ENCODE peak calls at places on chromosome 6, in eight cellular contexts. One of them, this sample, is unnamed. For H3K36me3, the result is how much of the 10 kb centered on the place peaks cover.

GRCh38 chr6:125511809-125512341 is 210.1 kb upstream of the HDDC2 start:
- DNase-seq in psoas muscle: no peak
- DNase-seq in HepG2: peak
- DNase-seq in stomach: no peak
- DNase-seq in thoracic aorta: no peak
- DNase-seq in fibroblast of lung: peak
- DNase-seq in Peyer's patch: no peak
- DNase-seq in sigmoid colon: no peak
- DNase-seq in this sample: no peak

GRCh38 chr6:13274707-13275434 is 53.5 kb downstream of the TBC1D7 start:
- DNase-seq in thoracic aorta: no peak
- DNase-seq in stomach: no peak
- DNase-seq in fibroblast of lung: no peak
- DNase-seq in HepG2: no peak
- DNase-seq in sigmoid colon: no peak
- DNase-seq in psoas muscle: no peak
- DNase-seq in Peyer's patch: no peak
- DNase-seq in this sample: no peak

GRCh38 chr6:129460151-129460550 is 249.8 kb downstream of the ARHGAP18 start:
- DNase-seq in thoracic aorta: no peak
- DNase-seq in stomach: no peak
- DNase-seq in fibroblast of lung: no peak
- DNase-seq in Peyer's patch: no peak
- DNase-seq in sigmoid colon: no peak
- DNase-seq in psoas muscle: no peak
- DNase-seq in HepG2: no peak
- DNase-seq in this sample: no peak

GRCh38 chr6:163354779-163355431 is 59.6 kb upstream of the QKI start:
- DNase-seq in Peyer's patch: peak
- DNase-seq in HepG2: no peak
- DNase-seq in sigmoid colon: no peak
- DNase-seq in psoas muscle: peak
- DNase-seq in fibroblast of lung: no peak
- DNase-seq in stomach: no peak
- DNase-seq in thoracic aorta: no peak
- DNase-seq in this sample: no peak

GRCh38 chr6:25835442-25836283 is 3.8 kb upstream of the SLC17A1 start:
- DNase-seq in Peyer's patch: no peak
- DNase-seq in sigmoid colon: no peak
- DNase-seq in psoas muscle: no peak
- DNase-seq in thoracic aorta: no peak
- DNase-seq in fibroblast of lung: no peak
- DNase-seq in stomach: no peak
- DNase-seq in HepG2: peak
- DNase-seq in this sample: no peak

GRCh38 chr6:25056130-25056529 is 120.4 kb upstream of the RIPOR2 start:
- DNase-seq in thoracic aorta: no peak
- DNase-seq in fibroblast of lung: no peak
- DNase-seq in Peyer's patch: peak
- DNase-seq in psoas muscle: no peak
- DNase-seq in HepG2: no peak
- DNase-seq in stomach: no peak
- DNase-seq in sigmoid colon: no peak
- DNase-seq in this sample: no peak

GRCh38 chr6:143969077-143969476 is 39.0 kb downstream of the PLAGL1 start:
- DNase-seq in Peyer's patch: no peak
- DNase-seq in stomach: no peak
- DNase-seq in HepG2: no peak
- DNase-seq in sigmoid colon: no peak
- DNase-seq in psoas muscle: no peak
- DNase-seq in fibroblast of lung: no peak
- DNase-seq in thoracic aorta: no peak
- DNase-seq in this sample: no peak

GRCh38 chr6:111503194-111503593 is 20.2 kb upstream of the REV3L start:
- DNase-seq in Peyer's patch: no peak
- DNase-seq in thoracic aorta: no peak
- DNase-seq in fibroblast of lung: no peak
- DNase-seq in HepG2: no peak
- DNase-seq in psoas muscle: no peak
- DNase-seq in stomach: no peak
- DNase-seq in sigmoid colon: no peak
- DNase-seq in this sample: no peak

GRCh38 chr6:43779864-43780260 is 9.9 kb downstream of the VEGFA start:
- DNase-seq in psoas muscle: no peak
- DNase-seq in Peyer's patch: no peak
- DNase-seq in HepG2: no peak
- DNase-seq in fibroblast of lung: peak
- DNase-seq in sigmoid colon: no peak
- DNase-seq in stomach: peak
- DNase-seq in thoracic aorta: no peak
- DNase-seq in this sample: no peak

GRCh38 chr6:105560611-105561066 is 157.8 kb upstream of the PREP start:
- DNase-seq in stomach: no peak
- DNase-seq in Peyer's patch: no peak
- DNase-seq in thoracic aorta: no peak
- DNase-seq in psoas muscle: no peak
- DNase-seq in fibroblast of lung: peak
- DNase-seq in HepG2: no peak
- DNase-seq in sigmoid colon: no peak
- DNase-seq in this sample: no peak

GRCh38 chr6:168279403-168279935 is 40.1 kb downstream of the DACT2 start:
- DNase-seq in stomach: no peak
- DNase-seq in psoas muscle: no peak
- DNase-seq in Peyer's patch: no peak
- DNase-seq in sigmoid colon: no peak
- DNase-seq in fibroblast of lung: no peak
- DNase-seq in thoracic aorta: no peak
- DNase-seq in HepG2: no peak
- DNase-seq in this sample: no peak

GRCh38 chr6:5412017-5412416 is 150.7 kb downstream of the FARS2 start:
- DNase-seq in Peyer's patch: no peak
- DNase-seq in sigmoid colon: no peak
- DNase-seq in psoas muscle: no peak
- DNase-seq in HepG2: no peak
- DNase-seq in fibroblast of lung: no peak
- DNase-seq in stomach: no peak
- DNase-seq in thoracic aorta: no peak
- DNase-seq in this sample: no peak

GRCh38 chr6:153058291-153058690 is 55.8 kb upstream of the MTRF1L start:
- DNase-seq in stomach: no peak
- DNase-seq in Peyer's patch: no peak
- DNase-seq in fibroblast of lung: peak
- DNase-seq in sigmoid colon: no peak
- DNase-seq in psoas muscle: no peak
- DNase-seq in HepG2: no peak
- DNase-seq in thoracic aorta: no peak
- DNase-seq in this sample: no peak

GRCh38 chr6:27178001-27178730 is 69.3 kb upstream of the PRSS16 start:
- DNase-seq in thoracic aorta: no peak
- DNase-seq in psoas muscle: no peak
- DNase-seq in sigmoid colon: peak
- DNase-seq in Peyer's patch: peak
- DNase-seq in HepG2: peak
- DNase-seq in fibroblast of lung: peak
- DNase-seq in stomach: peak
- DNase-seq in this sample: peak

GRCh38 chr6:27176096-27176495 is 71.4 kb upstream of the PRSS16 start:
- DNase-seq in Peyer's patch: no peak
- DNase-seq in fibroblast of lung: peak
- DNase-seq in psoas muscle: no peak
- DNase-seq in sigmoid colon: no peak
- DNase-seq in thoracic aorta: no peak
- DNase-seq in HepG2: no peak
- DNase-seq in stomach: no peak
- DNase-seq in this sample: peak

GRCh38 chr6:27174958-27175357 is 72.5 kb upstream of the PRSS16 start:
- DNase-seq in psoas muscle: no peak
- DNase-seq in fibroblast of lung: no peak
- DNase-seq in Peyer's patch: no peak
- DNase-seq in thoracic aorta: no peak
- DNase-seq in HepG2: no peak
- DNase-seq in sigmoid colon: no peak
- DNase-seq in stomach: no peak
- DNase-seq in this sample: no peak

GRCh38 chr6:27178860-27179259 is 68.6 kb upstream of the PRSS16 start:
- DNase-seq in fibroblast of lung: no peak
- DNase-seq in psoas muscle: no peak
- DNase-seq in Peyer's patch: no peak
- DNase-seq in stomach: no peak
- DNase-seq in HepG2: no peak
- DNase-seq in thoracic aorta: no peak
- DNase-seq in sigmoid colon: no peak
- DNase-seq in this sample: no peak

DNA sequence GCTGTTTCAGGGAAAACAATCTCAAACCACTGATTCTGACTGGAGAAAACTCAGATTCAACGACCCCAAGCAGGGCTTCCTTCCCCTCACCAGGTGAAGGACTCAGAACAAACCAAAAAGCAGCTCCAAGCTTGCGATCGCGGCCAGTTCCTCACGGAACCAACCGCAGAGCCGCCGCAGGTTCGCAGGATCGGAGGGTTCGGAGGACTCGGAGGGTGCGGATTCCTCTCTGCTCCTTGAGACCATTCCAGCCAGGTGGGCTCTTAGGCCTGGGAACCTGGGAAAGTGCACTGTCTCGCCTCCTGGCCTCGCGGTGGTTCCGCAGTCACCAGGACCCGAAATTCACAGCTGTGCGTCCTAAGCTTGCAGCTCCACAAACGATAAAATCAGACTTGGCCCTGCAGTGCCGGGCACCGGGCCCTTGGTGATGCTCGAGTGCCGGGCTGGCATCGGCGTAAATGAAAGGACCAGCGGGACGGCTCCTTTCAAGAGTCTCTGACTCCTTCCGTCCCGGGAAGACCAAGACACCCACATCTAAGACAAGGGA is 70.0 kb upstream of the PRSS16 start:
- DNase-seq in stomach: peak
- DNase-seq in sigmoid colon: peak
- DNase-seq in thoracic aorta: peak
- DNase-seq in psoas muscle: peak
- DNase-seq in fibroblast of lung: peak
- DNase-seq in Peyer's patch: peak
- DNase-seq in HepG2: peak
- DNase-seq in this sample: peak
- TF ChIP-seq CTCF in stomach: peak
- TF ChIP-seq CTCF in sigmoid colon: no peak
- TF ChIP-seq CTCF in thoracic aorta: peak
- TF ChIP-seq CTCF in psoas muscle: peak
- TF ChIP-seq CTCF in fibroblast of lung: peak
- TF ChIP-seq CTCF in Peyer's patch: no peak
- TF ChIP-seq CTCF in HepG2: peak
- TF ChIP-seq CTCF in this sample: peak

DNA sequence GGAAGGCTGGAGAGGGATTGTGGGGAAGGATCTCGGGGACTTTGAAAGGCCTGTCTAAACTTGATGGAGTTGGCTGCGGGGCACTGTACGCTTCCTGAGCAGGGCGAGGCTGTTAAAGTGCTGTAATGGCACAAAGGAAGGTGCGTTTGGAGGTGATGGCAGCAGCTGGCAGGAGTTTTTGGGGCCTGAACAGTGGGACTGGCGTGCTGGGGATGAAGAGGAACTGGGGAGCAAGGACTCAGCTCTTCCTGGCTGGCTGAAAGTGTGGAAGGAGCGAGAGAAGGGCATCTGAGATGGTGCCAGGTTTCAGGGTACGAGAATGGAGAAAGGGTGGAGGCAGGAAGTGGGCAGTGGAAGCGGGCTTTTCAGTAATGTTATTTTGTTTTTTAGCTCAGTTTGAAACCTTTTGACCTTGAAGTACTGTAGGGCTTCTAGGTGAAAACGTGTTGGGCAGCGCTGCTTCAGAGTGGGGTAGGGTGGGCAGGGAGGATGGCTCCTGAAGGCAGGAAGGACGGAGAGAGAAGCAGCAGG is 8.0 kb downstream of the TMEM181 start:
- DNase-seq in thoracic aorta: no peak
- DNase-seq in psoas muscle: no peak
- DNase-seq in stomach: no peak
- DNase-seq in fibroblast of lung: no peak
- DNase-seq in Peyer's patch: no peak
- DNase-seq in HepG2: no peak
- DNase-seq in sigmoid colon: no peak
- DNase-seq in this sample: no peak
- H3K4me3 ChIP-seq in thoracic aorta: no peak
- H3K4me3 ChIP-seq in psoas muscle: no peak
- H3K4me3 ChIP-seq in stomach: no peak
- H3K4me3 ChIP-seq in fibroblast of lung: no peak
- H3K4me3 ChIP-seq in Peyer's patch: no peak
- H3K4me3 ChIP-seq in HepG2: no peak
- H3K4me3 ChIP-seq in sigmoid colon: no peak
- H3K4me3 ChIP-seq in this sample: no peak

GRCh38 chr6:142925575-142926110 is 19.3 kb downstream of the HIVEP2 start:
- DNase-seq in thoracic aorta: no peak
- DNase-seq in Peyer's patch: no peak
- DNase-seq in stomach: no peak
- DNase-seq in HepG2: peak
- DNase-seq in fibroblast of lung: peak
- DNase-seq in sigmoid colon: no peak
- DNase-seq in psoas muscle: no peak
- DNase-seq in this sample: no peak
- H3K36me3 ChIP-seq in thoracic aorta: under half
- H3K36me3 ChIP-seq in Peyer's patch: under half
- H3K36me3 ChIP-seq in stomach: under half
- H3K36me3 ChIP-seq in HepG2: under half
- H3K36me3 ChIP-seq in fibroblast of lung: under half
- H3K36me3 ChIP-seq in sigmoid colon: under half
- H3K36me3 ChIP-seq in psoas muscle: under half
- H3K36me3 ChIP-seq in this sample: under half

GRCh38 chr6:50145125-50145524 is 95.4 kb upstream of the DEFB112 start:
- DNase-seq in HepG2: peak
- DNase-seq in sigmoid colon: no peak
- DNase-seq in thoracic aorta: no peak
- DNase-seq in stomach: no peak
- DNase-seq in fibroblast of lung: peak
- DNase-seq in psoas muscle: no peak
- DNase-seq in Peyer's patch: no peak
- DNase-seq in this sample: no peak
- TF ChIP-seq CTCF in HepG2: peak
- TF ChIP-seq CTCF in sigmoid colon: no peak
- TF ChIP-seq CTCF in thoracic aorta: no peak
- TF ChIP-seq CTCF in stomach: peak
- TF ChIP-seq CTCF in fibroblast of lung: peak
- TF ChIP-seq CTCF in psoas muscle: no peak
- TF ChIP-seq CTCF in Peyer's patch: no peak
- TF ChIP-seq CTCF in this sample: peak

GRCh38 chr6:149060985-149061760 is 256.3 kb upstream of the TAB2 start:
- DNase-seq in Peyer's patch: no peak
- DNase-seq in fibroblast of lung: peak
- DNase-seq in sigmoid colon: no peak
- DNase-seq in psoas muscle: no peak
- DNase-seq in HepG2: peak
- DNase-seq in stomach: peak
- DNase-seq in thoracic aorta: no peak
- DNase-seq in this sample: no peak
- H3K4me3 ChIP-seq in Peyer's patch: no peak
- H3K4me3 ChIP-seq in fibroblast of lung: no peak
- H3K4me3 ChIP-seq in sigmoid colon: no peak
- H3K4me3 ChIP-seq in psoas muscle: no peak
- H3K4me3 ChIP-seq in HepG2: peak
- H3K4me3 ChIP-seq in stomach: no peak
- H3K4me3 ChIP-seq in thoracic aorta: no peak
- H3K4me3 ChIP-seq in this sample: no peak